ENCODE peak calls at places on chromosomes 13 and 19, in eight cellular contexts. U is stimulated activated CD4-positive, alpha-beta T cell treated with anti-CD3 and anti-CD28 coated beads, TNF-alpha, amount 100 ng/mL, for 24 hours; P is kidney tubule cell; Y is HEK293T; K is spleen; T is T-helper 2 cell; F is cardiac muscle cell; E is T-helper 1 cell. N is an unnamed sample.
A peak's percentile ranks its signal among the peaks of the same experiment; 100 is the strongest.

GRCh38 chr19:33204136-33204973 is 10.2 kb downstream of the LRP3 start:
- DNase-seq in F (no peak), P (no peak), E (no peak), K (peak; percentile 29), T (no peak), Y (no peak), U (no peak), N (no peak)

GRCh38 chr13:106187501-106187900 is 348.0 kb downstream of the EFNB2 start:
- DNase-seq in P (peak; percentile 49), U (no peak), E (no peak), T (no peak), F (no peak), Y (no peak), K (no peak), N (peak; percentile 13)

GRCh38 chr13:23778007-23778687 is 111.1 kb downstream of the MIPEP start:
- DNase-seq in F (no peak), E (no peak), P (no peak), K (no peak), Y (no peak), U (no peak), T (no peak), N (no peak)

GRCh38 chr19:19948800-19949199 is 48.1 kb downstream of the ZNF93 start:
- DNase-seq in E (no peak), K (no peak), Y (no peak), T (no peak), F (no peak), U (no peak), P (no peak), N (no peak)

GRCh38 chr13:114099191-114099590 is 33.2 kb downstream of the RASA3 start:
- DNase-seq in Y (peak; percentile 53), U (no peak), P (peak; percentile 87), E (no peak), K (peak; percentile 75), T (peak; percentile 7), F (peak; percentile 82), N (peak; percentile 79)

GRCh38 chr19:46068345-46069258 is 27.8 kb upstream of the IGFL4 start:
- DNase-seq in K (no peak), T (no peak), U (no peak), Y (no peak), F (no peak), P (peak; percentile 66), E (no peak), N (peak; percentile 99)

GRCh38 chr13:111506131-111506530 is 185.7 kb downstream of the TEX29 start:
- DNase-seq in K (no peak), Y (no peak), F (no peak), P (no peak), E (no peak), U (no peak), T (no peak), N (no peak)

GRCh38 chr13:50650478-50650877 is 193.0 kb downstream of the DLEU7 start:
- DNase-seq in K (no peak), Y (no peak), F (no peak), T (no peak), U (no peak), E (no peak), P (no peak), N (no peak)

GRCh38 chr19:5339470-5339949 is 1.1 kb downstream of the PTPRS start:
- DNase-seq in F (no peak), T (no peak), E (no peak), Y (no peak), U (no peak), P (no peak), K (no peak), N (no peak)

GRCh38 chr13:108860418-108860817 is 231.0 kb downstream of the MYO16 start:
- DNase-seq in T (no peak), Y (no peak), P (no peak), F (no peak), K (no peak), E (no peak), U (no peak), N (no peak)

N was measured in foreskin melanocyte.